ENCODE peak calls at places on chromosomes 1 and 21, in four cellular contexts. E, S, P and G are unnamed samples.
A peak's percentile ranks its signal among the peaks of the same experiment; 100 is the strongest.

GRCh38 chr1:228394571-228395394 is 11.9 kb downstream of the TRIM11 start:
- DNase-seq in E (no peak), P (no peak), S (no peak), G (no peak)

GRCh38 chr1:244409648-244410164 is 42.0 kb downstream of the ADSS2 start:
- DNase-seq in P (no peak), E (no peak), S (no peak), G (no peak)

GRCh38 chr1:108016451-108016920 is 51.5 kb upstream of the VAV3 start:
- DNase-seq in P (peak; percentile 13), E (peak; percentile 100), S (no peak), G (no peak)

GRCh38 chr1:15226626-15227286 is 20.3 kb upstream of the FHAD1 start:
- DNase-seq in E (no peak), P (no peak), S (no peak), G (no peak)

GRCh38 chr1:222898191-222898527 is 83.3 kb downstream of the DISP1 start:
- DNase-seq in E (no peak), P (no peak), S (no peak), G (no peak)

GRCh38 chr21:45638707-45639106 is 4.8 kb upstream of the PCBP3 start:
- DNase-seq in S (no peak), P (no peak), E (no peak), G (no peak)

GRCh38 chr1:52059326-52059725 is 3.2 kb downstream of the BTF3L4 start:
- DNase-seq in S (no peak), P (no peak), E (peak; percentile 6), G (no peak)

GRCh38 chr1:171801395-171801990 is 20.0 kb downstream of the METTL13 start:
- DNase-seq in S (peak; percentile 63), P (peak; percentile 51), E (peak; percentile 34), G (no peak)

GRCh38 chr1:52127181-52128175 is 14.4 kb upstream of the ZFYVE9 start:
- DNase-seq in E (peak; percentile 64), S (no peak), P (peak; percentile 85), G (peak; percentile 16)

GRCh38 chr1:109251277-109252166 is 2.2 kb downstream of the CELSR2 start:
- DNase-seq in E (peak; percentile 2), P (no peak), S (no peak), G (no peak)

GRCh38 chr1:23620605-23621004 is 61.3 kb upstream of the ID3 start:
- DNase-seq in S (no peak), E (no peak), P (no peak), G (no peak)

GRCh38 chr1:33022650-33023200 is 14.0 kb downstream of the AK2 start:
- DNase-seq in S (no peak), P (no peak), E (no peak), G (no peak)

GRCh38 chr1:36248250-36248894 is 24.1 kb downstream of the THRAP3 start:
- DNase-seq in S (no peak), P (peak; percentile 59), E (peak; percentile 89), G (peak; percentile 70)

GRCh38 chr21:14210738-14211137 is at the start of gene LIPI:
- DNase-seq in P (no peak), E (no peak), S (no peak), G (no peak)